ENCODE peak calls at places on chromosomes 5 and 9, in nine cellular contexts. A is CD8-positive, alpha-beta T cell; F is cardiac muscle cell; W is neural progenitor cell; S is K562; E is pancreas; I is stomach; T is fibroblast of lung; C is esophagus squamous epithelium. Y is an unnamed sample. For H3K27me3 and H3K4me1, the result is how much of the 10 kb centered on the place peaks cover.

GRCh38 chr5:81829242-81829641 is 78.3 kb upstream of the SSBP2 start:
- DNase-seq in S (no peak), F (no peak), T (peak), I (no peak), A (no peak), W (no peak), C (no peak), E (no peak), Y (no peak)

GRCh38 chr5:8517461-8517860 is 648.5 kb downstream of the MTRR start:
- DNase-seq in S (no peak), T (no peak), E (no peak), C (no peak), F (peak), W (no peak), I (no peak), A (no peak), Y (no peak)

GRCh38 chr5:3276891-3277290 is 318.7 kb upstream of the IRX1 start:
- DNase-seq in S (no peak), W (no peak), A (no peak), F (no peak), I (no peak), E (no peak), T (no peak), C (no peak), Y (no peak)

GRCh38 chr5:129591508-129592160 is 131.5 kb downstream of the ADAMTS19 start:
- DNase-seq in W (no peak), C (no peak), I (no peak), E (no peak), F (no peak), T (no peak), A (no peak), S (no peak), Y (no peak)

GRCh38 chr5:173420108-173420507 is 91.9 kb upstream of the STC2 start:
- DNase-seq in A (no peak), T (peak), C (no peak), I (no peak), F (no peak), W (no peak), E (no peak), S (no peak), Y (no peak)

GRCh38 chr5:135308245-135308644 is 90.8 kb downstream of the MACROH2A1 start:
- DNase-seq in S (no peak), T (peak), A (no peak), I (no peak), C (no peak), W (no peak), E (no peak), F (peak), Y (no peak)

GRCh38 chr5:103774736-103775135 is 212.1 kb upstream of the NUDT12 start:
- DNase-seq in C (no peak), I (no peak), A (no peak), F (no peak), S (no peak), E (no peak), W (no peak), T (peak), Y (no peak)

GRCh38 chr5:132472431-132472830 is 18.1 kb downstream of the IRF1 start:
- DNase-seq in I (peak), S (no peak), A (no peak), C (no peak), E (no peak), W (no peak), T (no peak), F (no peak), Y (no peak)

GRCh38 chr9:136862849-136863622 is 3.1 kb downstream of the EDF1 start:
- DNase-seq in F (no peak), I (no peak), S (no peak), T (no peak), W (no peak), A (no peak), E (peak), C (no peak), Y (no peak)

GRCh38 chr5:142602720-142603245 is 83.1 kb downstream of the FGF1 start:
- DNase-seq in F (no peak), C (no peak), E (no peak), A (no peak), W (no peak), S (no peak), I (no peak), T (no peak), Y (no peak)

DNA sequence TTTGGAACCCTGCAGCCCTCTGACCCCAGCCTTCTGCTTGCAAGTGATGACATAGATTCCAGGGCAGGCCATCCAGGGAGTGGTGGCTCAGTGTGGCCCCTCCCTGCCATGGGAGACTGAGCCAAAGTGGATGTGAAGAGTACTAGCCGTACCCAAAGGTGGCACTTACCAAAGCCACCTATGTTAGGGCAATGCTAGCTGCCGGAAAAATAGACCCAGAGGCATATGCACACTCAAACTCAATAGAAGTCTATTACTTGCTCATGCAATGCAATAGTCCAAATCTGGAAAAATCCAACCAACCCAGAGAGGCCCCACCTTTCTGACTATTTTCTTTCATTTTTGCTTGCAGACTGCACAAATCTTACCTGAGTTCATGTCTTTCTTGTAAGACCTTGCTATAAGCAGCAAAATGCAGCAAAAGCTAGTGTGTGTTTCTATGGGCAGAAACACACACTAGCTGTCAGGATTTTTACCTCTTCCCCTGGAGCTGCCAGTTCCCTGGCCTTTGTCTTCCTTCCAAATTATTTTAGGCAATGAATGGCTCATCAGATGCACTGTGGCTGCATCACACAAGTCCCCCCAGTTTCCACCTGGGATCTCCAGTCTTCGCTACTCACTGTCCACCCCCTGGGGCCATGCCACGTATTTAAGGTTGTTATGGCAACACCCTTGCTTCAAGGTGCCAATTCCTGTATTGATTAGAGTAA is 74.0 kb downstream of the HRH2 start:
- DNase-seq in A (no peak), F (no peak), I (no peak), W (no peak), E (no peak), T (no peak), S (no peak), C (no peak), Y (no peak)
- H3K27me3 ChIP-seq in A (under half), F (under half), I (under half), W (under half), E (under half), T (under half), S (under half), C (under half), Y (under half)

DNA sequence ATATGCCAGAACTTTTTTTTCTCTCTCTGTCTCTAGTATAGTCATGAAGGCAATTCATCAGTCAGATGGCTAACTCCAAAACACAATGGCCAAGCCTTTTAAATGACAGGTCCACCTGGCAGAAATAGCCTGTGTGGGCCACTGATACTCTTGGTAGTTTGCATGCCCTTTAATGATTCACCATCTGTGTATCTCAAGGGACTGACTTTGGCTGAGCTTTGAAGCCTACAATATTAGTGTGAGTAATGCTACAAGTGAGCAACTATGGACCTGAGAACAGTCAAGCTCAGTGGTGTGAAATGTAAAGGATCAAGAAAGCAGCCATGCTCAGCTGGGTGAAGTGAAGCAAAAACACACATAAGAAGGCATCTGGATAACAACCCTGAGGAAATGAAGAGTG is 506.9 kb downstream of the TLE1 start:
- DNase-seq in A (no peak), I (no peak), E (no peak), W (no peak), C (no peak), T (peak), F (peak), S (no peak), Y (no peak)
- H3K4me1 ChIP-seq in A (under half), I (under half), E (under half), W (under half), C (under half), T (under half), F (under half), S (under half), Y (under half)

DNA sequence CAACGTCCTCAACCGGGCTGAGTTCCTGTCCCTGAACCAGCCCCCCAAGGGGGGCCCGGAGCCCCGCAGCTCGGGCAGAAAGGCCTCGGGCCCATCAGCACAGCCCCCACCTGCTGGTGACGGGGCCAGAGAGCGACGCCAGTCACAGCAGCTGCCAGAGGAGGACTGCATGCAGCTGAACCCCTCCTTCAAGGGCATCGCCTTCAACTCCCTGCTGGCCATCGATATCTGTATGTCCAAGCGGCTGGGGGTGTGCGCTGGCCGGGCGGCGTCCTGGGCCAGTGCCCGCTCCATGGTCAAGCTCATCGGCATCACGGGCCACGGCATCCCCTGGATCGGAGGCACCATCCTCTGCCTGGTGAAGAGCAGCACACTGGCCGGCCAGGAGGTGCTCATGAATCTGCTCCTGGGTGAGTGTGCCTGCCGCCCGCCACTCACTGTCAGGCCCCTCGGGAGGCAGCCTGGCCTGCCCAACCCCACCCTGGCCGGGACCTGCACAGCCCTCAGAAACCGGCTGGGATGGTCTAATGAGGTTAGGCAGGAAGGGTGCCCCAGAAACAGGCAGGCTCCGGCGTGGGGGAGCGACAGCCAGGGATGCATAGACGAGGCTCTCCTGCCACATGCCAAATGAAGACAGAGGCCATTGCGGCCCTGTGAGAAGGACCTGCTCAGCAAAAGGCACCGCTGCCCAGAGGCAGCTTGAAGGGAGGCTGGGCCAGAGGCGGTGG is 680 bp downstream of the PLPP7 start:
- DNase-seq in I (no peak), E (no peak), S (no peak), C (no peak), A (no peak), F (no peak), W (no peak), T (no peak), Y (no peak)
- H3K4me3 ChIP-seq in I (peak), E (peak), S (no peak), C (peak), A (no peak), F (peak), W (no peak), T (peak), Y (peak)

GRCh38 chr5:35228304-35228703 is 2.0 kb downstream of the PRLR start:
- DNase-seq in S (no peak), W (no peak), T (no peak), F (no peak), A (no peak), E (no peak), C (no peak), I (no peak), Y (no peak)

GRCh38 chr5:35229076-35230042 is 928 bp downstream of the PRLR start:
- DNase-seq in T (no peak), W (peak), I (peak), S (no peak), E (peak), C (no peak), A (no peak), F (no peak), Y (peak)

GRCh38 chr5:35218981-35219380 is 11.3 kb downstream of the PRLR start:
- DNase-seq in W (no peak), C (no peak), F (no peak), E (no peak), A (no peak), I (no peak), S (no peak), T (no peak), Y (no peak)

GRCh38 chr5:35220967-35221366 is 9.3 kb downstream of the PRLR start:
- DNase-seq in E (no peak), F (no peak), A (no peak), C (no peak), W (no peak), T (no peak), S (no peak), I (no peak), Y (no peak)

GRCh38 chr5:35223777-35224395 is 6.4 kb downstream of the PRLR start:
- DNase-seq in A (no peak), W (no peak), T (no peak), I (no peak), C (no peak), E (no peak), S (no peak), F (peak), Y (no peak)
- H3K27me3 ChIP-seq in A (under half), W (under half), T (under half), I (under half), C (under half), E (under half), S (under half), F (under half), Y (under half)

GRCh38 chr5:178237431-178238312 is 5.1 kb upstream of the PHYKPL start:
- DNase-seq in F (no peak), T (peak), W (no peak), S (no peak), A (no peak), I (no peak), E (no peak), C (no peak), Y (no peak)
- H3K4me1 ChIP-seq in F (under half), T (under half), W (under half), S (under half), A (half or more), I (half or more), E (under half), C (under half), Y (under half)

DNA sequence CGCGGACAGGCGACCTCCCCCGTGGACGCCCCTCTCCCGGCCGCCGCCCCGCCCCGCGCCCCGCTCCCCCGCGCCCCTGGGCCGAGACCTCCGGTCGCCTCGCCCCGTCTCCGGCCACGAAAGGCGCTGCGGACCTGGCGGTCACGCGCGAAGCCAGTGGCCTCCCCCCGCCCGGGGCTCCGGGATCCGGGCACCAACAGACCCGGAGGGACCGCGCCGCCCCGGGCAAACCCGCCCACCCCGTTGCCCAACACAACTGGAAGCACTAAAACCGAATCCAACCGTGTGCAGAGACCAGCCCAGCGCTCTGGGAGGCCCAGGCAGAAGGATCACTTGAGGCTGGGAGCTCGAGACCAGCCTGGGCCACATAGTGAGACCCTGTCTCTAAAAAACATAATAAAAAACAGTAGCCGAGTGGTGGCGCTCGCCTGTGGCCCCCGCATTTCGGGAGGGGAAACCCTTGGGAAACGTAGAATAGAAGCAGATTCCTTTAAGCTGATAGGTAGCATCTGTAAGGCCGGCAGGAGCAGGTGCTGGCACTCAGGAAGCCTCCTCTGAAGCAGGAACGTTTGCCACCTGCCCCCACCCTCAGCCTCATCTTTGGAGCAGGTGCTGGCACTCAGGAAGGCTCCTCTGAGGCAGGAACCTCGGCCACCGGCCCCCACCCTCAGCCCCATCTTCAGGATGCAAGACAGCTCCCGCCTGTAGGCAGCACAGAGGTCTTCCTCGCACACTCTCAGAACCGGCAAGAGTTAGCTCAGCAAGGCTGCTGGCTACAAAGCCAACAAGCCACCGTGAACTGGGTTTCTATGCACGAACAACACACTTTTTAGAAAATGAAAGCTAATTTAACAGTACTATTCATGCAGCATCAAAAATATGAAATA is 4.6 kb upstream of the SLC9A3 start:
- DNase-seq in E (peak), C (no peak), W (no peak), A (no peak), T (no peak), I (no peak), F (no peak), S (no peak), Y (no peak)
- H3K4me3 ChIP-seq in E (no peak), C (no peak), W (no peak), A (no peak), T (no peak), I (peak), F (no peak), S (no peak), Y (no peak)

DNA sequence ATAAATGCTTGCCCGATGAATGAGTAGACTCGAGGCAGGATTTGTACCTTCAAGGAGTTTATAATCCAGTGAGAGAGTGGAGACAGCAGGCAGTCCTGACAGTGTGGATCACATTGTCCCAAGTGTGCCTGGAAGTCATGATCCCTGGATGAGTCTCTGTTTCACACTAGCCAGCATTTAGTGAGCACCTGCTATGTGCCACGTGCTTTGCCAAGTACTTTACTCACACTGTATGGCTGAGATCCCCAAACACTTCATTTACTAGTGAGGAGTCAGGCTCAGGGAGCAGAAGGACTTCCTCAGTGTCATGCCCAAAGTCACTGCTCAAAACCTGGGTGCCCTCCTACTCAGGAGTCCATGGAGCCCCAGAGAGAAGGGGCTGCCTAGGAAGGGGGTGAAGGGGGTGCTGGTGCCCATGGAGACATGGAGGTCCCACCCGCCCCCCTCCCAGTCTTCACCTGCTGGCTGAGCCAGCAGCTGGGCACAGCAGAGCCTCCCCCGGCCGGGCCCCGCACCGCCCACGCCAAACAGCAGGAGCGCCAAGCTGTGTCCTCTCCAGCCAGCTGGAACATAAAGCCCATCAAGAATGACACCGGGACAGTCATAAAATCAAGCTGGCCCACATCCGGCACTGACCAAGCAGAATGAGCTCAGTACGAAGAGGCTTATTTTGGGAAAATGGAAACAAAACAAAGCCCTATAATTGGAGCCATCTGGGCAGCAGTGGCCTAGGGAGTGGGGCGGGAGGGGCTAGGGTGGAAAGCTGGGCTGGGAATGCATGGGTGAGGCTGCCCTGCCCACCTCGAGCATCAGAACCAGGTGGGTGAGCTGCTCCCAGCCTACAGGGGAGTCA is 10.6 kb downstream of the LAMC3 start:
- DNase-seq in S (peak), T (no peak), I (no peak), C (no peak), E (no peak), F (no peak), W (no peak), A (no peak), Y (no peak)
- H3K27me3 ChIP-seq in S (half or more), T (under half), I (under half), C (under half), E (under half), F (under half), W (under half), A (under half), Y (under half)

GRCh38 chr5:150502106-150502505 is 5.8 kb upstream of the NDST1 start:
- DNase-seq in W (no peak), S (no peak), A (no peak), T (peak), E (no peak), I (no peak), F (no peak), C (no peak), Y (no peak)
- H3K4me1 ChIP-seq in W (half or more), S (under half), A (under half), T (half or more), E (half or more), I (half or more), F (under half), C (half or more), Y (under half)

GRCh38 chr5:31193026-31193425 is 460 bp upstream of the CDH6 start:
- DNase-seq in E (no peak), S (no peak), W (no peak), A (no peak), T (no peak), F (no peak), C (no peak), I (no peak), Y (no peak)
- H3K4me3 ChIP-seq in E (no peak), S (no peak), W (peak), A (no peak), T (peak), F (peak), C (no peak), I (peak), Y (no peak)

GRCh38 chr9:130940023-130940549 is 1.0 kb upstream of the FIBCD1 start:
- DNase-seq in I (no peak), A (no peak), S (peak), T (no peak), C (no peak), W (peak), F (no peak), E (no peak), Y (no peak)
- H3K27me3 ChIP-seq in I (half or more), A (under half), S (half or more), T (under half), C (under half), W (half or more), F (half or more), E (under half), Y (under half)

Y was measured in uterus.